ENCODE peak calls at places on chromosomes 12 and 14, in five cellular contexts. Y, Q, K, M and R are unnamed samples.

GRCh38 chr14:77303417-77304156 is 17.1 kb downstream of the POMT2 start:
- DNase-seq in Y (no peak), Q (peak; percentile 43), K (peak; percentile 20), M (no peak), R (no peak)

GRCh38 chr12:46332260-46332659 is 40.3 kb downstream of the SLC38A2 start:
- DNase-seq in Y (no peak), M (no peak), K (no peak), Q (no peak), R (no peak)

GRCh38 chr14:52609445-52610044 is 56.9 kb downstream of the GPR137C start:
- DNase-seq in Y (no peak), Q (no peak), M (no peak), K (no peak), R (no peak)

GRCh38 chr12:120468846-120469449 is 600 bp downstream of the SRSF9 start:
- DNase-seq in Y (peak; percentile 66), Q (peak; percentile 38), M (peak; percentile 63), K (peak; percentile 45), R (peak; percentile 55)

GRCh38 chr12:14874882-14875281 is 10.8 kb downstream of the MGP start:
- DNase-seq in Q (no peak), Y (no peak), K (no peak), M (no peak), R (no peak)

GRCh38 chr14:69079188-69079742 is 73.7 kb downstream of the DCAF5 start:
- DNase-seq in Q (no peak), Y (no peak), M (no peak), K (no peak), R (no peak)

GRCh38 chr14:20632831-20633771 is 8.4 kb downstream of the OR6S1 start:
- DNase-seq in Q (peak; percentile 51), Y (peak; percentile 75), M (no peak), K (peak; percentile 21), R (no peak)

GRCh38 chr14:51548187-51548586 is 103.5 kb upstream of the FRMD6 start:
- DNase-seq in Q (no peak), K (no peak), Y (no peak), M (no peak), R (no peak)

GRCh38 chr12:3564861-3565260 is 73.9 kb downstream of the PRMT8 start:
- DNase-seq in M (no peak), K (no peak), Y (no peak), Q (no peak), R (no peak)

GRCh38 chr12:79690156-79690605 is 583 bp downstream of the PAWR start:
- DNase-seq in Y (no peak), M (no peak), Q (no peak), K (no peak), R (no peak)

GRCh38 chr12:89261982-89262381 is 90.3 kb downstream of the DUSP6 start:
- DNase-seq in Y (no peak), K (no peak), M (no peak), Q (no peak), R (no peak)

GRCh38 chr12:3107071-3107583 is 29.9 kb downstream of the TSPAN9 start:
- DNase-seq in M (no peak), K (no peak), Q (no peak), Y (no peak), R (no peak)

GRCh38 chr12:50110127-50110761 is 1.8 kb upstream of the COX14 start:
- DNase-seq in M (no peak), Y (peak; percentile 68), Q (peak; percentile 47), K (no peak), R (no peak)

GRCh38 chr14:58947816-58948440 is 240.5 kb upstream of the DAAM1 start:
- DNase-seq in M (no peak), Q (no peak), Y (no peak), K (no peak), R (no peak)

GRCh38 chr12:93032748-93033147 is 103.7 kb upstream of the EEA1 start:
- DNase-seq in M (no peak), K (no peak), Y (no peak), Q (no peak), R (no peak)